ENCODE peak calls at places on chromosomes 6 and 20, in five cellular contexts. S, Y, C, H and X are unnamed samples.

GRCh38 chr20:31925631-31926030 is 26.2 kb downstream of the PDRG1 start:
- DNase-seq in S (no peak), Y (no peak), C (no peak), H (no peak), X (no peak)

GRCh38 chr6:68008445-68008844 is 626.6 kb upstream of the ADGRB3 start:
- DNase-seq in S (peak; percentile 9), Y (no peak), C (no peak), H (no peak), X (no peak)

GRCh38 chr6:33778475-33779121 is 10.3 kb downstream of the LEMD2 start:
- DNase-seq in S (no peak), Y (no peak), C (no peak), H (no peak), X (no peak)

GRCh38 chr6:44642870-44643522 is 255.5 kb downstream of the CDC5L start:
- DNase-seq in S (no peak), Y (no peak), C (no peak), H (no peak), X (peak; percentile 5)

GRCh38 chr20:5177071-5177470 is 50.3 kb downstream of the CDS2 start:
- DNase-seq in S (no peak), Y (no peak), C (no peak), H (no peak), X (no peak)

GRCh38 chr6:168884646-168885086 is 369.0 kb downstream of the THBS2 start:
- DNase-seq in S (no peak), Y (peak; percentile 89), C (no peak), H (peak; percentile 32), X (peak; percentile 34)

GRCh38 chr6:137341721-137342195 is 122.6 kb upstream of the IFNGR1 start:
- DNase-seq in S (no peak), Y (no peak), C (no peak), H (no peak), X (peak; percentile 65)

GRCh38 chr6:39907871-39908575 is 26.2 kb downstream of the MOCS1 start:
- DNase-seq in S (no peak), Y (no peak), C (no peak), H (no peak), X (no peak)

GRCh38 chr6:39909701-39910100 is 24.6 kb downstream of the MOCS1 start:
- DNase-seq in S (no peak), Y (no peak), C (no peak), H (no peak), X (no peak)

GRCh38 chr20:39225536-39225935 is 263.4 kb downstream of the DHX35 start:
- DNase-seq in S (no peak), Y (no peak), C (no peak), H (no peak), X (no peak)

GRCh38 chr20:51023617-51024155 is 779 bp upstream of the KCNG1 start:
- DNase-seq in S (no peak), Y (no peak), C (no peak), H (no peak), X (no peak)

GRCh38 chr6:27809939-27810767 is 102.0 kb downstream of the OR2B2 start:
- DNase-seq in S (peak; percentile 98), Y (peak; percentile 70), C (no peak), H (peak; percentile 98), X (peak; percentile 95)

GRCh38 chr6:2633763-2634150 is 117.0 kb downstream of the MYLK4 start:
- DNase-seq in S (no peak), Y (no peak), C (no peak), H (no peak), X (no peak)

GRCh38 chr20:62708591-62709536 is at the start of gene NTSR1:
- DNase-seq in S (no peak), Y (peak; percentile 39), C (no peak), H (no peak), X (peak; percentile 47)

GRCh38 chr20:540391-541201 is 3.0 kb downstream of the CSNK2A1 start:
- DNase-seq in S (no peak), Y (no peak), C (no peak), H (peak; percentile 52), X (no peak)

GRCh38 chr20:58692579-58693225 is at the start of gene NPEPL1:
- DNase-seq in S (no peak), Y (no peak), C (no peak), H (no peak), X (peak; percentile 78)

GRCh38 chr6:35495258-35496035 is 1.4 kb downstream of the TEAD3 start:
- DNase-seq in S (no peak), Y (no peak), C (no peak), H (no peak), X (no peak)

GRCh38 chr6:81969814-81970213 is 217.3 kb upstream of the TENT5A start:
- DNase-seq in S (no peak), Y (peak; percentile 9), C (peak; percentile 17), H (no peak), X (no peak)

DNA sequence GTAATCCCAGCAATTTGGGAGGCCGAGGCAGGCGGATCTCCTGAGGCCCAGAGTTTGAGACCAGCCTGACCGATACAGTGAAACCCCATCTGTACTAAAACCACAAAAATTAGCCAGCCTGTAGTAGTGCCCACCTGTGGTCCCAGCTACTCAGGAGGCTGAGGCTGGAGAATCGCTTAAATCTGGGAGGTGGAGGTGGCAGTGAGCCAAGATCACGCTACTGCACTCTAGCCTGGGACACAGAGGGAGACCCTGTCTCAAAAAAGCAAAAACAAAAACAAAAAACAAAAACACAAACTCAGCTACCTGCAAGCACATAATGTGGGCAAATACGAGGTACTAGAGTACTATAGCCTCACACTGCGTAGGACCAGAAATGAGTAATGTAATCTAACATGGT is 3.7 kb upstream of the SPATA2 start:
- DNase-seq in S (no peak), Y (no peak), C (no peak), H (no peak), X (no peak)
- TF ChIP-seq KDM1A in S (no peak), Y (no peak), C (no peak), H (no peak), X (no peak)

DNA sequence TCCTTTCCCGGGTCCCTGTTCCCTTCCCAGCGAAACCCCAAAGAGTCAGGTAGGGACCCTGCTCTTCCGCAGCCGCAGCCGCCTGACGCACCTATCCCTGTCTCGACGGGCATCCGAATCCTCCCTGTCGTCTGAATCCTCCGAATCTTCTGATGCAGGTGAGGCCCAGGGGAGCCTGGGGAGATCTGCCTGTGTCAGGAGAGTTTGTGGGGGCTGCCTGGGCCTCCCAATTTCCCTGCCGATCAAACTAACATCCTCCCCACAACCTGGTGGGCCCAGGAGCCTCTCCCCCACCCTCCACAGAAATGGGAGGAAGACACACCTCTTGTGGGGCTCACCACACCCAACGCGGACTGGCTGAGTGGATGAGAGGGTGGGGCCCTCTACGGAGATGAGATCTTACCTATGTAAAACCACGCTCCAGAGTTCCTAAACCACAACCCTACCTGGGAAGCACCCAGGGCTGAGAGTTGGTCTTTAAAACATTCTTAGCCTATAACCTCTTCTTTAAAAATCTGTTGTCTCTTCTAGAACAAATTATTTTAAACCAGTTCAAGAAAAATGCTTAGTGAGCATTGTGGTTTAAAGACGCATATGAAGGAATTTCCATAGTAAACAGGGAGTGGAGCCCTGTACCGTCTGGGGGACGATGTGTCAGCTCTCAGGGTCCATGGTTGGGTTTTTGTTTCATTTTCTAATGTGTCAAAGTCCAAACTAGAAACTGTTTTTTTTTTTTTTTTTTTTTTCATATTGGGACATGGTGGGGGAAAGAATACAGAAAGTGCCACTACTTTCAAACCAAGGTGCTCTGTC is 1.7 kb downstream of the CDC25B start:
- DNase-seq in S (no peak), Y (peak; percentile 57), C (no peak), H (peak; percentile 85), X (no peak)
- H3K4me3 ChIP-seq in S (peak overlapping the region; percentile 77), Y (peak overlapping the region; percentile 55), C (no peak overlapping the region), H (peak overlapping the region; percentile 76), X (peak overlapping the region; percentile 84)

GRCh38 chr6:134312038-134312660 is 5.8 kb downstream of the SGK1 start:
- DNase-seq in S (no peak), Y (no peak), C (no peak), H (no peak), X (no peak)
- TF ChIP-seq KDM1A in S (no peak), Y (peak; percentile 44), C (peak; percentile 99), H (no peak), X (no peak)

GRCh38 chr6:112881828-112882227 is 534.7 kb downstream of the RFPL4B start:
- DNase-seq in S (no peak), Y (no peak), C (no peak), H (no peak), X (no peak)

GRCh38 chr6:112883095-112883494 is 536.0 kb downstream of the RFPL4B start:
- DNase-seq in S (no peak), Y (no peak), C (no peak), H (no peak), X (no peak)

GRCh38 chr6:112882381-112882780 is 535.3 kb downstream of the RFPL4B start:
- DNase-seq in S (no peak), Y (no peak), C (no peak), H (no peak), X (no peak)

GRCh38 chr6:112879920-112880413 is 532.8 kb downstream of the RFPL4B start:
- DNase-seq in S (no peak), Y (peak; percentile 77), C (peak; percentile 81), H (peak; percentile 85), X (peak; percentile 5)

DNA sequence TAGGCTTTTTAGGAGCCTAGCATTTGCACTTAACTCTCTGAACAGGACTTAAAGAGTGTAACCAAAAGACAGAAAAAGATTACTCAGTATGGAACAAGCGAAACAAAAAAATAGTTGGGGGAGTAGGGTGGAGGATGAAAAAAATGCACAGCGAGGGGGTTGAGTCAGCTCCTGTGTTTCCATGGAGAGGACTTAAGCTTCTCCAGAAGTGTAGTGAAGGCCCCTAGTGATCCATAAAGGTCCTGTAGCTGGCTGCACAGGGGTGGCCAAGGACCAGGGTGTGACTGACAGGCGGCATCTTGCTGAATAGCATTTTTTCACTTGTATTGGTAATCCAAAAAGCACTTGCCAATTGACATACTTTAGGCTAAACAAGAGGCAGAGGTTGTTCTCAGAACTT is 533.9 kb downstream of the RFPL4B start:
- DNase-seq in S (no peak), Y (peak; percentile 17), C (no peak), H (no peak), X (no peak)
- H3K4me3 ChIP-seq in S (no peak overlapping the region), Y (peak overlapping the region; percentile 57), C (no peak overlapping the region), H (no peak overlapping the region), X (no peak overlapping the region)

GRCh38 chr6:57423468-57423867 is 106.0 kb downstream of the PRIM2 start:
- DNase-seq in S (no peak), Y (no peak), C (peak; percentile 67), H (no peak), X (no peak)
- TF ChIP-seq KDM1A in S (no peak), Y (no peak), C (no peak), H (no peak), X (no peak)

GRCh38 chr6:36580184-36580526 is 14.0 kb upstream of the SRSF3 start:
- DNase-seq in S (no peak), Y (no peak), C (no peak), H (no peak), X (no peak)
- H3K4me3 ChIP-seq in S (no peak overlapping the region), Y (no peak overlapping the region), C (no peak overlapping the region), H (peak overlapping the region; percentile 41), X (no peak overlapping the region)

DNA sequence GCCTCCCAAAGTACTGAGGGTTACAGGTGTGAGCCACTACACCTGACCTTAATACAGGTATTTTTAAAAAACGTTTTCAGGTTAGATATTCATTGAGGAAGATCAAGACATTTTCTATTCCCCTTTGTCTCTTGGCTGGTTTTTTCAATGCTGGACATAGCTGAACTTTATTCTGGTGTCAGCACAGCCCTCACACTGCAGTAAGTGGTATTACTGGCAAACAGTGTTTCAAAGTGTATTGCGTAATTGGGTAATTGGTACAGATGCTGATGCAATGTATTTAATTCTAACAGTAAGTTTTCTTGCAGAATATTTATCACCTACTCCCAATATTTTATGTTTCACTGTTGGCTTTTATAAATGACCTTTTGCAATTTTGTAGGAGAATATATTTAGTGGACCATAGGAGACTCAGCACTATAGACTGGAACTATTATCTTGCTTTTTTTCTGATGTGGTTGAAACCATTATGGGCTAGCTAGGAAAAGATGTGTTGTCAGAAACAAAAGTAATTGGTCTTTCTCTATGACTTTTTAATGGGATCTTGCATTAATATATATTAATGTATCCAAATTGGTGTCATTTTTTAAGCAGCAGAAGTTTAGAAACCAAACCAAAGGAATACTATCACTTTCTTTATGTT is 287.6 kb upstream of the SOX4 start:
- DNase-seq in S (no peak), Y (no peak), C (no peak), H (peak; percentile 70), X (peak; percentile 8)
- TF ChIP-seq KDM1A in S (no peak), Y (no peak), C (no peak), H (no peak), X (no peak)